ENCODE peak calls at places on chromosomes 12 and 14, in five cellular contexts. J is Panc1, A is heart left ventricle, L is cardiac muscle cell, V is heart right ventricle. W is an unnamed sample.

GRCh38 chr14:53054457-53054856 is 98.7 kb downstream of the DDHD1 start:
- DNase-seq in L (peak; percentile 36), J (no peak), V (no peak), A (no peak), W (no peak)

GRCh38 chr12:110203546-110203945 is 77.5 kb upstream of the ATP2A2 start:
- DNase-seq in L (no peak), V (no peak), A (no peak), J (no peak), W (no peak)

GRCh38 chr12:6570264-6570887 is 2.3 kb upstream of the NOP2 start:
- DNase-seq in A (no peak), V (no peak), J (no peak), L (no peak), W (no peak)

GRCh38 chr14:88914956-88915355 is 90.5 kb downstream of the TTC8 start:
- DNase-seq in L (no peak), A (no peak), V (no peak), J (no peak), W (no peak)

GRCh38 chr12:129807101-129807500 is 96.7 kb downstream of the TMEM132D start:
- DNase-seq in L (no peak), J (no peak), V (no peak), A (no peak), W (no peak)

GRCh38 chr14:73290279-73290678 is 53.0 kb downstream of the PAPLN start:
- DNase-seq in L (no peak), A (no peak), V (no peak), J (no peak), W (no peak)

GRCh38 chr12:93852067-93852466 is 174.9 kb downstream of the CRADD start:
- DNase-seq in A (no peak), L (no peak), V (no peak), J (no peak), W (no peak)

GRCh38 chr14:67405771-67406170 is 6.2 kb downstream of the PLEK2 start:
- DNase-seq in A (no peak), L (no peak), V (no peak), J (no peak), W (no peak)

GRCh38 chr14:103576371-103577024 is 13.7 kb downstream of the COA8 start:
- DNase-seq in A (peak; percentile 95), L (peak; percentile 94), J (no peak), V (peak; percentile 92), W (no peak)

GRCh38 chr12:42144424-42145196 is at the start of gene GXYLT1:
- DNase-seq in L (peak; percentile 98), A (peak; percentile 96), V (peak; percentile 93), J (no peak), W (peak; percentile 73)

GRCh38 chr12:127926004-127926403 is 341.0 kb upstream of the TMEM132C start:
- DNase-seq in V (peak; percentile 32), A (peak; percentile 32), L (no peak), J (no peak), W (no peak)

GRCh38 chr12:123485756-123486155 is 27.8 kb downstream of the SNRNP35 start:
- DNase-seq in J (no peak), L (no peak), A (no peak), V (no peak), W (no peak)

GRCh38 chr12:99390707-99391106 is 256.8 kb upstream of the GARIN6 start:
- DNase-seq in V (no peak), J (no peak), L (peak; percentile 1), A (no peak), W (peak; percentile 16)

GRCh38 chr14:53934778-53935414 is 21.7 kb downstream of the BMP4 start:
- DNase-seq in V (no peak), A (no peak), L (no peak), J (no peak), W (no peak)

GRCh38 chr12:15856097-15856982 is 25.8 kb upstream of the STRAP start:
- DNase-seq in L (peak; percentile 82), A (no peak), J (peak; percentile 60), V (peak; percentile 62), W (peak; percentile 41)

GRCh38 chr12:109915171-109916040 is 15.3 kb downstream of the TCHP start:
- DNase-seq in L (no peak), J (no peak), V (no peak), A (no peak), W (no peak)

GRCh38 chr12:40224439-40225291 is at the start of gene LRRK2:
- DNase-seq in L (peak; percentile 73), J (no peak), A (peak; percentile 89), V (peak; percentile 86), W (no peak)

GRCh38 chr14:61540931-61541330 is 154.4 kb upstream of the HIF1A start:
- DNase-seq in V (no peak), L (no peak), J (no peak), A (no peak), W (no peak)

GRCh38 chr14:56491299-56492285 is 88.0 kb upstream of the TMEM260 start:
- DNase-seq in V (peak; percentile 25), L (peak; percentile 66), J (peak; percentile 35), A (no peak), W (peak; percentile 85)

GRCh38 chr12:75599061-75599460 is 87.7 kb upstream of the KRR1 start:
- DNase-seq in L (peak; percentile 24), V (peak; percentile 6), J (no peak), A (no peak), W (no peak)

GRCh38 chr12:29039013-29039412 is 110.1 kb upstream of the FAR2 start:
- DNase-seq in L (peak; percentile 98), J (no peak), A (no peak), V (no peak), W (no peak)
- H3K27ac ChIP-seq in L (no peak overlapping the region), J (no peak overlapping the region), A (no peak overlapping the region), V (no peak overlapping the region), W (no peak overlapping the region)

GRCh38 chr12:57236925-57237652 is 7.6 kb downstream of the SHMT2 start:
- DNase-seq in A (peak; percentile 78), J (no peak), V (peak; percentile 70), L (no peak), W (no peak)
- H3K27me3 ChIP-seq in A (peaks cover 22% of the 10 kb centered on the region), J (peaks cover 2% of the 10 kb centered on the region), V (peaks cover 48% of the 10 kb centered on the region), L (peaks cover 91% of the 10 kb centered on the region), W (peaks cover 54% of the 10 kb centered on the region)

GRCh38 chr14:105065280-105066228 is at the start of gene GPR132:
- DNase-seq in V (peak; percentile 34), L (peak; percentile 30), J (no peak), A (peak; percentile 68), W (no peak)

GRCh38 chr14:105064721-105065143 is 498 bp downstream of the GPR132 start:
- DNase-seq in A (no peak), L (peak; percentile 51), J (no peak), V (peak; percentile 13), W (no peak)

GRCh38 chr14:105067969-105068301 is 2.7 kb upstream of the GPR132 start:
- DNase-seq in A (no peak), V (no peak), L (no peak), J (no peak), W (no peak)

GRCh38 chr14:105067140-105067968 is 2.1 kb upstream of the GPR132 start:
- DNase-seq in A (no peak), J (no peak), V (no peak), L (no peak), W (no peak)

GRCh38 chr14:105066285-105067071 is 1.2 kb upstream of the GPR132 start:
- DNase-seq in L (no peak), J (no peak), A (no peak), V (peak; percentile 4), W (no peak)
- H3K4me1 ChIP-seq in L (peaks cover 13% of the 10 kb centered on the region), J (no peaks in the 10 kb centered on the region), A (no peaks in the 10 kb centered on the region), V (peaks cover 19% of the 10 kb centered on the region), W (no peaks in the 10 kb centered on the region)

DNA sequence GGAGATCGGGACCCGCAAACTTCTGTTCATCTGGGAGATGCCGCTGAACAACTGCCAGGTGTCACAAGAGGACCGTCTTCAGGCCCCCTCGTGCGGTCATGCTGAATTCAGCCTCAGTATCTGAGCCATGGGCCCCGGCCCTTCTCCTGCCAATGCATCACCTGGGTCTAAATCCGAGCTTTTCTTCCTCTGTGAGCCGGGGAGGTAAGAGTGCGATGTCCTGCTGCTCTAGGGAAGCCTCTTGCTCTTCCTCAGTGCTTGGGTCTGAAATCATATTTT is 155.8 kb upstream of the FKBP4 start:
- DNase-seq in A (no peak), L (no peak), V (no peak), J (no peak), W (no peak)
- H3K27ac ChIP-seq in A (no peak overlapping the region), L (no peak overlapping the region), V (no peak overlapping the region), J (no peak overlapping the region), W (no peak overlapping the region)

GRCh38 chr12:114445401-114446323 is 39.7 kb upstream of the TBX5 start:
- DNase-seq in A (no peak), J (no peak), V (no peak), L (no peak), W (no peak)

GRCh38 chr12:114450019-114450418 is 44.1 kb upstream of the TBX5 start:
- DNase-seq in J (no peak), A (no peak), L (no peak), V (no peak), W (no peak)

GRCh38 chr12:114447274-114447716 is 41.4 kb upstream of the TBX5 start:
- DNase-seq in A (no peak), V (no peak), L (peak; percentile 27), J (no peak), W (no peak)

GRCh38 chr12:114448618-114448933 is 42.6 kb upstream of the TBX5 start:
- DNase-seq in A (peak; percentile 43), L (no peak), J (no peak), V (peak; percentile 7), W (no peak)

GRCh38 chr12:114447799-114448617 is 42.1 kb upstream of the TBX5 start:
- DNase-seq in J (no peak), A (no peak), V (no peak), L (no peak), W (no peak)
- H3K27me3 ChIP-seq in J (peaks cover 13% of the 10 kb centered on the region), A (peaks cover 17% of the 10 kb centered on the region), V (peaks cover 97% of the 10 kb centered on the region), L (peaks cover 98% of the 10 kb centered on the region), W (peaks cover 84% of the 10 kb centered on the region)

W was measured in iPS DF 6.9.